ENCODE peak calls at places on chromosomes 6 and 20, in six cellular contexts. K, I, M, T, X and N are unnamed samples.

GRCh38 chr6:3009930-3010329 is 10.2 kb downstream of the NQO2 start:
- DNase-seq in T (no peak), M (no peak), X (no peak), I (no peak), K (no peak), N (no peak)

GRCh38 chr20:4449977-4450715 is 271.6 kb upstream of the PRND start:
- DNase-seq in K (no peak), M (no peak), X (peak), T (no peak), I (no peak), N (no peak)

GRCh38 chr20:60249436-60249835 is 291.2 kb downstream of the CDH26 start:
- DNase-seq in X (peak), T (no peak), M (no peak), I (no peak), K (no peak), N (no peak)

GRCh38 chr20:4087923-4088322 is 72.6 kb upstream of the RNF24 start:
- DNase-seq in T (no peak), X (no peak), I (no peak), M (no peak), K (no peak), N (no peak)

GRCh38 chr20:45346291-45346718 is 1.9 kb downstream of the SDC4 start:
- DNase-seq in T (peak), I (no peak), K (no peak), X (no peak), M (no peak), N (no peak)

GRCh38 chr20:43953919-43954617 is 39.4 kb downstream of the TOX2 start:
- DNase-seq in K (no peak), M (no peak), T (no peak), I (no peak), X (no peak), N (no peak)

GRCh38 chr6:106974999-106975698 is 620 bp upstream of the CD24 start:
- DNase-seq in I (peak), X (no peak), T (peak), K (peak), M (no peak), N (peak)

GRCh38 chr20:62143976-62144825 is 632 bp downstream of the SS18L1 start:
- DNase-seq in T (peak), M (no peak), K (peak), I (peak), X (peak), N (peak)

GRCh38 chr20:61708891-61709290 is 356.8 kb downstream of the TAF4 start:
- DNase-seq in M (no peak), K (no peak), T (no peak), I (no peak), X (no peak), N (no peak)

GRCh38 chr6:53439556-53439955 is 90.8 kb upstream of the ELOVL5 start:
- DNase-seq in M (no peak), I (no peak), T (no peak), X (peak), K (no peak), N (no peak)

GRCh38 chr6:150528648-150529285 is 70.9 kb upstream of the PLEKHG1 start:
- DNase-seq in T (peak), I (peak), M (no peak), X (peak), K (no peak), N (peak)

GRCh38 chr20:39072653-39073052 is 110.5 kb downstream of the DHX35 start:
- DNase-seq in K (no peak), T (no peak), I (no peak), X (no peak), M (no peak), N (no peak)

GRCh38 chr6:163415176-163415619 is 680 bp downstream of the QKI start:
- DNase-seq in T (no peak), X (no peak), K (no peak), M (no peak), I (no peak), N (peak)

GRCh38 chr20:37347891-37348642 is 2.1 kb downstream of the SRC start:
- DNase-seq in K (no peak), T (no peak), M (no peak), I (no peak), X (no peak), N (no peak)

GRCh38 chr6:82248233-82248735 is 740 bp upstream of the IBTK start:
- DNase-seq in X (no peak), K (peak), M (no peak), T (peak), I (no peak), N (no peak)

GRCh38 chr6:118708736-118709135 is 57.3 kb upstream of the CEP85L start:
- DNase-seq in X (peak), T (no peak), M (no peak), I (no peak), K (no peak), N (no peak)

GRCh38 chr6:12009180-12009748 is 2.8 kb upstream of the HIVEP1 start:
- DNase-seq in M (no peak), K (no peak), X (no peak), I (no peak), T (peak), N (no peak)

GRCh38 chr6:143867236-143867635 is 3.0 kb downstream of the ZC2HC1B start:
- DNase-seq in K (no peak), I (no peak), T (no peak), X (no peak), M (no peak), N (no peak)

GRCh38 chr6:7707787-7708186 is 18.1 kb upstream of the BMP6 start:
- DNase-seq in I (no peak), K (no peak), M (no peak), X (no peak), T (no peak), N (no peak)

GRCh38 chr20:32024683-32025295 is 14.6 kb downstream of the CCM2L start:
- DNase-seq in T (no peak), X (no peak), I (no peak), M (no peak), K (no peak), N (no peak)

GRCh38 chr20:62080249-62080993 is 14.7 kb upstream of the TAF4 start:
- DNase-seq in T (no peak), I (no peak), X (no peak), M (no peak), K (no peak), N (no peak)

GRCh38 chr6:137764464-137764863 is 102.6 kb upstream of the TNFAIP3 start:
- DNase-seq in M (no peak), X (peak), I (no peak), T (no peak), K (no peak), N (no peak)

GRCh38 chr20:17427646-17428045 is 103.5 kb downstream of the BFSP1 start:
- DNase-seq in T (no peak), X (no peak), I (no peak), M (no peak), K (no peak), N (no peak)

GRCh38 chr20:33076662-33077398 is 2.6 kb upstream of the BPIFB4 start:
- DNase-seq in T (no peak), M (no peak), X (no peak), K (no peak), I (no peak), N (no peak)

GRCh38 chr6:40543133-40543532 is 44.0 kb downstream of the LRFN2 start:
- DNase-seq in T (no peak), I (no peak), M (no peak), K (no peak), X (no peak), N (no peak)

GRCh38 chr6:42781811-42782688 is at the start of gene BICRAL:
- DNase-seq in K (peak), X (peak), I (peak), M (no peak), T (peak), N (peak)